ENCODE peak calls at places on chromosomes 16 and 17, in nine cellular contexts. Y is effector memory CD4-positive, alpha-beta T cell; H is CD8-positive, alpha-beta memory T cell; V is H7; F is NCI-H2081; N is activated CD8-positive, alpha-beta memory T cell treated with anti-CD3 and anti-CD28 coated beads for 4 hours; X is sigmoid colon; D is naive thymus-derived CD8-positive, alpha-beta T cell; K is NCI-H748 treated with DMSO at 0.1 percent for 48 hours. U is an unnamed sample.

GRCh38 chr16:20803192-20803560 is 3.1 kb downstream of the ERI2 start:
- DNase-seq in Y (no peak), H (no peak), V (no peak), F (no peak), N (no peak), X (no peak), D (no peak), K (no peak), U (no peak)

GRCh38 chr16:69404275-69404805 is 18.5 kb upstream of the TERF2 start:
- DNase-seq in Y (no peak), H (no peak), V (no peak), F (no peak), N (no peak), X (no peak), D (no peak), K (no peak), U (no peak)

GRCh38 chr17:40129498-40129897 is 7.7 kb downstream of the MSL1 start:
- DNase-seq in Y (no peak), H (no peak), V (no peak), F (no peak), N (no peak), X (no peak), D (no peak), K (no peak), U (no peak)

GRCh38 chr16:76959166-76959565 is 231.8 kb upstream of the MON1B start:
- DNase-seq in Y (no peak), H (no peak), V (no peak), F (no peak), N (no peak), X (no peak), D (no peak), K (no peak), U (no peak)

GRCh38 chr16:11201498-11202259 is 54.3 kb downstream of the SOCS1 start:
- DNase-seq in Y (no peak), H (no peak), V (peak; percentile 86), F (no peak), N (no peak), X (no peak), D (no peak), K (no peak), U (no peak)

GRCh38 chr17:68200689-68201424 is 47.0 kb upstream of the AMZ2 start:
- DNase-seq in Y (peak; percentile 65), H (peak; percentile 67), V (peak; percentile 88), F (peak; percentile 91), N (peak; percentile 46), X (peak; percentile 86), D (peak; percentile 75), K (peak; percentile 58), U (peak; percentile 78)

GRCh38 chr16:52497067-52497816 is 49.7 kb downstream of the TOX3 start:
- DNase-seq in Y (no peak), H (no peak), V (no peak), F (peak; percentile 96), N (no peak), X (no peak), D (no peak), K (peak; percentile 92), U (no peak)

GRCh38 chr17:48352630-48353029 is 77.4 kb downstream of the SKAP1 start:
- DNase-seq in Y (no peak), H (no peak), V (no peak), F (no peak), N (no peak), X (no peak), D (no peak), K (no peak), U (no peak)

GRCh38 chr17:75756451-75757085 is 8.4 kb downstream of the GALK1 start:
- DNase-seq in Y (no peak), H (no peak), V (peak; percentile 47), F (no peak), N (no peak), X (peak; percentile 69), D (no peak), K (no peak), U (no peak)

U was measured in activated gamma-delta T cell treated with Interleukin-2 at 50 U/mL for 16 hours.